ENCODE peak calls at places on chromosomes 5 and 9, in eight cellular contexts. H is heart left ventricle, C is endodermal cell, T is AG04450, K is MCF 10A, V is SK-N-SH, M is prostate gland, S is IMR-90. A is an unnamed sample.

GRCh38 chr9:7316967-7317366 is 482.6 kb downstream of the DMAC1 start:
- DNase-seq in V (no peak), M (no peak), S (no peak), T (no peak), H (no peak), K (no peak), C (no peak), A (no peak)

GRCh38 chr5:115450741-115451140 is 93.8 kb downstream of the FEM1C start:
- DNase-seq in T (peak; percentile 68), K (peak; percentile 71), H (no peak), C (no peak), V (no peak), M (no peak), S (peak; percentile 92), A (no peak)

GRCh38 chr9:84975926-84976325 is 306.4 kb downstream of the NTRK2 start:
- DNase-seq in K (peak; percentile 59), S (no peak), M (no peak), T (no peak), H (no peak), V (no peak), C (no peak), A (no peak)

GRCh38 chr5:139593716-139594319 is 32.7 kb downstream of the UBE2D2 start:
- DNase-seq in K (peak; percentile 75), V (no peak), C (no peak), M (no peak), T (peak; percentile 29), H (no peak), S (peak; percentile 69), A (no peak)

GRCh38 chr9:17509698-17510097 is 69.2 kb upstream of the SH3GL2 start:
- DNase-seq in M (no peak), V (no peak), K (no peak), T (no peak), C (no peak), S (peak; percentile 44), H (no peak), A (no peak)

GRCh38 chr5:181149806-181150733 is 2.7 kb downstream of the OR2V2 start:
- DNase-seq in M (no peak), K (no peak), T (no peak), V (no peak), S (no peak), H (no peak), C (no peak), A (no peak)

GRCh38 chr5:113612060-113612496 is 98.6 kb downstream of the YTHDC2 start:
- DNase-seq in K (peak; percentile 49), H (no peak), M (no peak), S (peak; percentile 51), C (no peak), V (peak; percentile 53), T (peak; percentile 6), A (no peak)

GRCh38 chr9:20316372-20316771 is 305.9 kb downstream of the MLLT3 start:
- DNase-seq in S (no peak), K (no peak), H (no peak), C (no peak), M (no peak), T (no peak), V (no peak), A (no peak)

GRCh38 chr9:104374711-104375110 is 129.4 kb upstream of the OR13F1 start:
- DNase-seq in H (peak; percentile 19), V (no peak), M (no peak), C (no peak), S (no peak), K (no peak), T (no peak), A (no peak)

GRCh38 chr5:509632-510185 is 14.5 kb downstream of the SLC9A3 start:
- DNase-seq in C (no peak), M (no peak), V (no peak), T (no peak), H (no peak), S (no peak), K (no peak), A (no peak)

GRCh38 chr5:113186061-113186460 is 209.5 kb downstream of the DCP2 start:
- DNase-seq in S (no peak), K (no peak), V (no peak), M (no peak), C (no peak), H (no peak), T (no peak), A (no peak)

GRCh38 chr9:135039916-135040645 is 47.4 kb upstream of the OLFM1 start:
- DNase-seq in V (no peak), K (no peak), T (no peak), H (no peak), S (no peak), C (no peak), M (no peak), A (no peak)

GRCh38 chr5:117077142-117077541 is 502.5 kb upstream of the SEMA6A start:
- DNase-seq in H (no peak), M (no peak), S (no peak), K (peak; percentile 51), C (no peak), T (no peak), V (no peak), A (no peak)
- TF ChIP-seq CTCF in H (peak; percentile 35), M (no peak), S (no peak), K (peak; percentile 53), C (peak; percentile 81), T (peak; percentile 11), V (peak; percentile 29), A (peak; percentile 56)

DNA sequence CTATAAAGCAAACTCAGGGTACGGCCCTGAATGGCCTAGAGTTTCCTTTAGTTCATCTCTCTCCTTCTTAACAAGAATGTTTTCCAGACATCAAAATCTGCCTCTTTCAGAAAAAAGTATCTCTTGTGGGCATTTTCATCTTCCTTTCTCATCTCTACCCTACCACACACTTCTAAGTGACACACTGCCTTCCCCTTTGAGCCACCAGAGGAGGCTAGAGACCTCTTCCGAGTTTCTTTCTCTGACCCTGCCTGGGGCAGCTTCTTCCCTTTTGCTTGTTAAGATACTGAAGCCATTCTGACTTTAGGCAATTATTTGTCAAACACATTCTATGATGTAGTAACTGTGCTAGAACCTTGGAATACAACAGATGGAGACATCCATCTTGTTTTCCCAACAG is 8.7 kb upstream of the SV2C start:
- DNase-seq in H (no peak), V (peak; percentile 36), S (no peak), K (peak; percentile 31), T (no peak), M (peak; percentile 13), C (peak; percentile 82), A (no peak)
- TF ChIP-seq CTCF in H (peak; percentile 28), V (peak; percentile 48), S (no peak), K (no peak), T (peak; percentile 18), M (peak; percentile 60), C (peak; percentile 93), A (peak; percentile 21)

GRCh38 chr9:129141066-129142041 is 30.1 kb downstream of the PTPA start:
- DNase-seq in H (peak; percentile 90), K (peak; percentile 60), T (peak; percentile 80), S (peak; percentile 97), C (no peak), V (no peak), M (peak; percentile 65), A (no peak)
- TF ChIP-seq CTCF in H (no peak), K (no peak), T (no peak), S (no peak), C (no peak), V (no peak), M (no peak), A (no peak)

GRCh38 chr9:79116064-79116463 is 455.7 kb upstream of the TLE4 start:
- DNase-seq in K (no peak), M (no peak), C (no peak), S (no peak), T (no peak), H (no peak), V (peak; percentile 19), A (no peak)
- TF ChIP-seq CTCF in K (no peak), M (no peak), C (no peak), S (no peak), T (no peak), H (no peak), V (no peak), A (peak; percentile 14)

GRCh38 chr5:120463991-120464626 is at the start of gene PRR16:
- DNase-seq in V (peak; percentile 90), H (peak; percentile 57), T (no peak), C (peak; percentile 86), K (peak; percentile 79), S (peak; percentile 73), M (peak; percentile 42), A (no peak)
- TF ChIP-seq CTCF in V (peak; percentile 31), H (no peak), T (no peak), C (peak; percentile 58), K (no peak), S (peak; percentile 42), M (peak; percentile 45), A (peak; percentile 59)

GRCh38 chr9:35656340-35656739 is 1.5 kb downstream of the RMRP start:
- DNase-seq in S (no peak), T (no peak), C (no peak), V (no peak), K (no peak), M (no peak), H (no peak), A (no peak)
- TF ChIP-seq CTCF in S (no peak), T (no peak), C (no peak), V (no peak), K (no peak), M (no peak), H (no peak), A (no peak)

GRCh38 chr5:78127875-78128274 is 166.6 kb downstream of the AP3B1 start:
- DNase-seq in M (no peak), H (no peak), C (peak; percentile 71), S (no peak), V (no peak), T (no peak), K (no peak), A (no peak)
- TF ChIP-seq CTCF in M (no peak), H (no peak), C (peak; percentile 79), S (no peak), V (peak; percentile 44), T (peak; percentile 24), K (peak; percentile 13), A (peak; percentile 56)

A was measured in RWPE2.